ENCODE peak calls at places on chromosome X, in four cellular contexts. One of them, this sample, is unnamed.

GRCh38 chrX:67346225-67346624 is 197.6 kb upstream of the AR start:
- DNase-seq in omental fat pad: no peak
- DNase-seq in cardiac fibroblast: no peak
- DNase-seq in adrenal gland: no peak
- DNase-seq in this sample: no peak

GRCh38 chrX:119646515-119646914 is 40.3 kb upstream of the NKRF start:
- DNase-seq in cardiac fibroblast: no peak
- DNase-seq in omental fat pad: no peak
- DNase-seq in adrenal gland: no peak
- DNase-seq in this sample: no peak

GRCh38 chrX:84168095-84168494 is 19.9 kb downstream of the RPS6KA6 start:
- DNase-seq in adrenal gland: no peak
- DNase-seq in omental fat pad: no peak
- DNase-seq in cardiac fibroblast: no peak
- DNase-seq in this sample: no peak

GRCh38 chrX:16745102-16745501 is 25.7 kb downstream of the SYAP1 start:
- DNase-seq in cardiac fibroblast: no peak
- DNase-seq in adrenal gland: no peak
- DNase-seq in omental fat pad: no peak
- DNase-seq in this sample: no peak

GRCh38 chrX:1419545-1420355 is 27.8 kb upstream of the SLC25A6 start:
- DNase-seq in omental fat pad: no peak
- DNase-seq in adrenal gland: peak
- DNase-seq in cardiac fibroblast: no peak
- DNase-seq in this sample: no peak

GRCh38 chrX:133495464-133496391 is 80.4 kb upstream of the GPC4 start:
- DNase-seq in cardiac fibroblast: peak
- DNase-seq in adrenal gland: peak
- DNase-seq in omental fat pad: no peak
- DNase-seq in this sample: peak

GRCh38 chrX:9591496-9591895 is 126.6 kb downstream of the TBL1X start:
- DNase-seq in adrenal gland: no peak
- DNase-seq in cardiac fibroblast: no peak
- DNase-seq in omental fat pad: no peak
- DNase-seq in this sample: no peak

GRCh38 chrX:12970691-12971202 is 4.2 kb upstream of the TMSB4X start:
- DNase-seq in cardiac fibroblast: peak
- DNase-seq in adrenal gland: no peak
- DNase-seq in omental fat pad: no peak
- DNase-seq in this sample: no peak

GRCh38 chrX:153726286-153727107 is 1.8 kb downstream of the ABCD1 start:
- DNase-seq in cardiac fibroblast: peak
- DNase-seq in adrenal gland: peak
- DNase-seq in omental fat pad: no peak
- DNase-seq in this sample: peak

GRCh38 chrX:125287282-125287681 is 32.4 kb upstream of the TEX13C start:
- DNase-seq in adrenal gland: no peak
- DNase-seq in omental fat pad: no peak
- DNase-seq in cardiac fibroblast: no peak
- DNase-seq in this sample: no peak

GRCh38 chrX:22378296-22378695 is 105.6 kb downstream of the CBLL2 start:
- DNase-seq in adrenal gland: no peak
- DNase-seq in omental fat pad: no peak
- DNase-seq in cardiac fibroblast: no peak
- DNase-seq in this sample: no peak

GRCh38 chrX:32687379-32687778 is 524.0 kb downstream of the DMD start:
- DNase-seq in adrenal gland: no peak
- DNase-seq in omental fat pad: no peak
- DNase-seq in cardiac fibroblast: no peak
- DNase-seq in this sample: no peak

GRCh38 chrX:51641421-51642021 is 22.8 kb upstream of the CENPVL3 start:
- DNase-seq in omental fat pad: no peak
- DNase-seq in cardiac fibroblast: peak
- DNase-seq in adrenal gland: no peak
- DNase-seq in this sample: peak

GRCh38 chrX:11103751-11104150 is 7.4 kb upstream of the HCCS start:
- DNase-seq in adrenal gland: no peak
- DNase-seq in omental fat pad: no peak
- DNase-seq in cardiac fibroblast: no peak
- DNase-seq in this sample: no peak

GRCh38 chrX:34563809-34564208 is 93.3 kb downstream of the TMEM47 start:
- DNase-seq in cardiac fibroblast: no peak
- DNase-seq in omental fat pad: no peak
- DNase-seq in adrenal gland: no peak
- DNase-seq in this sample: peak

GRCh38 chrX:22171287-22172060 is 101.2 kb upstream of the CBLL2 start:
- DNase-seq in omental fat pad: no peak
- DNase-seq in cardiac fibroblast: no peak
- DNase-seq in adrenal gland: no peak
- DNase-seq in this sample: no peak

GRCh38 chrX:13287816-13288215 is 32.0 kb downstream of the ATXN3L start:
- DNase-seq in cardiac fibroblast: peak
- DNase-seq in omental fat pad: no peak
- DNase-seq in adrenal gland: no peak
- DNase-seq in this sample: peak

GRCh38 chrX:39736219-39737211 is 361.2 kb downstream of the BCOR start:
- DNase-seq in cardiac fibroblast: peak
- DNase-seq in adrenal gland: peak
- DNase-seq in omental fat pad: no peak
- DNase-seq in this sample: peak

GRCh38 chrX:136909119-136909705 is 28.7 kb upstream of the RBMX start:
- DNase-seq in adrenal gland: peak
- DNase-seq in omental fat pad: no peak
- DNase-seq in cardiac fibroblast: peak
- DNase-seq in this sample: peak

GRCh38 chrX:151725338-151725614 is 9.3 kb upstream of the CNGA2 start:
- DNase-seq in omental fat pad: no peak
- DNase-seq in adrenal gland: no peak
- DNase-seq in cardiac fibroblast: no peak
- DNase-seq in this sample: no peak

GRCh38 chrX:136646602-136647239 is 1.2 kb upstream of the CD40LG start:
- DNase-seq in adrenal gland: no peak
- DNase-seq in cardiac fibroblast: no peak
- DNase-seq in omental fat pad: no peak
- DNase-seq in this sample: no peak

GRCh38 chrX:140172401-140172800 is 207.1 kb upstream of the CXorf66 start:
- DNase-seq in omental fat pad: no peak
- DNase-seq in cardiac fibroblast: no peak
- DNase-seq in adrenal gland: no peak
- DNase-seq in this sample: no peak

GRCh38 chrX:4091046-4091760 is 377.8 kb upstream of the PRKX start:
- DNase-seq in adrenal gland: no peak
- DNase-seq in cardiac fibroblast: no peak
- DNase-seq in omental fat pad: no peak
- DNase-seq in this sample: no peak

GRCh38 chrX:153521034-153521433 is 3.6 kb downstream of the ATP2B3 start:
- DNase-seq in adrenal gland: peak
- DNase-seq in cardiac fibroblast: peak
- DNase-seq in omental fat pad: no peak
- DNase-seq in this sample: peak

GRCh38 chrX:113260474-113260873 is 419.8 kb upstream of the AMOT start:
- DNase-seq in cardiac fibroblast: peak
- DNase-seq in adrenal gland: no peak
- DNase-seq in omental fat pad: no peak
- DNase-seq in this sample: peak

GRCh38 chrX:108412783-108413182 is 25.4 kb downstream of the COL4A6 start:
- DNase-seq in adrenal gland: no peak
- DNase-seq in cardiac fibroblast: no peak
- DNase-seq in omental fat pad: no peak
- DNase-seq in this sample: no peak

GRCh38 chrX:135543924-135544323 is 23.5 kb downstream of the INTS6L start:
- DNase-seq in cardiac fibroblast: no peak
- DNase-seq in adrenal gland: no peak
- DNase-seq in omental fat pad: no peak
- DNase-seq in this sample: peak
- TF ChIP-seq CTCF in cardiac fibroblast: no peak
- TF ChIP-seq CTCF in adrenal gland: no peak
- TF ChIP-seq CTCF in omental fat pad: no peak
- TF ChIP-seq CTCF in this sample: peak

GRCh38 chrX:25144043-25144940 is 128.5 kb upstream of the ARX start:
- DNase-seq in omental fat pad: peak
- DNase-seq in cardiac fibroblast: peak
- DNase-seq in adrenal gland: peak
- DNase-seq in this sample: peak
- TF ChIP-seq CTCF in omental fat pad: peak
- TF ChIP-seq CTCF in cardiac fibroblast: peak
- TF ChIP-seq CTCF in adrenal gland: peak
- TF ChIP-seq CTCF in this sample: peak

GRCh38 chrX:20063153-20063552 is 53.6 kb downstream of the MAP7D2 start:
- DNase-seq in cardiac fibroblast: no peak
- DNase-seq in omental fat pad: no peak
- DNase-seq in adrenal gland: no peak
- DNase-seq in this sample: no peak

GRCh38 chrX:20063716-20064351 is 52.9 kb downstream of the MAP7D2 start:
- DNase-seq in cardiac fibroblast: no peak
- DNase-seq in omental fat pad: no peak
- DNase-seq in adrenal gland: no peak
- DNase-seq in this sample: peak

GRCh38 chrX:20059467-20060128 is 57.1 kb downstream of the MAP7D2 start:
- DNase-seq in omental fat pad: no peak
- DNase-seq in cardiac fibroblast: no peak
- DNase-seq in adrenal gland: no peak
- DNase-seq in this sample: peak

GRCh38 chrX:20061869-20062254 is 54.8 kb downstream of the MAP7D2 start:
- DNase-seq in adrenal gland: no peak
- DNase-seq in omental fat pad: no peak
- DNase-seq in cardiac fibroblast: peak
- DNase-seq in this sample: peak

DNA sequence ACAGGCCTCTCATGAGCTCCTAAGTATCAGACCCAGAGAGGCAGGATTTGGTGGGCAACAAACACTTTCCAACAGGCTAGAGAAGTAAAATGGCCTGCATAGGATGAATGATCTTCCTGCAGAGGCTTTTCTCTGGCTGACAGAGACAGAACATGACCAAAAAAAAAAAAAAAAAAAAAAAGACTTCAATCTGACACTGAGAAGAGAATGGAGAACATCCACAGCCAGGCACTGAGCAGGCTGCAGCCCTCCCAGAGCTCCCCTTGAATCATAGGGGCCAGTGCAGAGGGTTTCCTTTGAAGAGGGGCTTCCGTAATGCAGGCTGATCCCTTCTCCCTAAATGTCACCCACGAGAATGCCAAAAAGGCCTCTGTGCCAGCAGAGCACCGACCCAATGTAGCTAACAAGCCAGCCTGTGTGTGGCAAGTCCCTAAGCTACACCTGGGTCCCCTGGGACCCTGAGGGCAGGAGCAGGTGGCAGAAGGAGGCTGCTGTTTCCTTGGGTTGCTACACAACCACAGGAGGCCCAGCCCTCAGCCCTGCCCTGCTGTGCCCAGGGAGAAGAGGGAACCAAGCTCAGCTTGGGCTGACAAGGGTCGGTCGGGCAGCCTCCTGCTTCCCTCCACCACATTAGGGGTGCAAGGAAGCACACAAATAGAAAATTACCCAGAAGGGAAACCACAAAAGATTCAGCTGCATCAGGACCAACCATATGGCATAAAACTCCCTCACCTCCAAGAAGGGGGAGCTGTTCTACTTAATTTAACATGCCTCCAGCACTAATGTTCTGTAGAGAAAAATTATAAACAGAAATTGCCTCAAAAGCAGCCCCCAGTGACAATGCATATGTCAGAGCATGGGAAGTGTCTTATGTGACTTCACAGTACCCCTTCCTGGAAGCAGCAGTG is 55.5 kb downstream of the MAP7D2 start:
- DNase-seq in cardiac fibroblast: no peak
- DNase-seq in adrenal gland: no peak
- DNase-seq in omental fat pad: no peak
- DNase-seq in this sample: no peak
- TF ChIP-seq CTCF in cardiac fibroblast: no peak
- TF ChIP-seq CTCF in adrenal gland: no peak
- TF ChIP-seq CTCF in omental fat pad: no peak
- TF ChIP-seq CTCF in this sample: no peak

GRCh38 chrX:49163555-49164419 is 1.2 kb downstream of the MAGIX start:
- DNase-seq in adrenal gland: peak
- DNase-seq in cardiac fibroblast: peak
- DNase-seq in omental fat pad: peak
- DNase-seq in this sample: peak
- TF ChIP-seq CTCF in adrenal gland: peak
- TF ChIP-seq CTCF in cardiac fibroblast: peak
- TF ChIP-seq CTCF in omental fat pad: no peak
- TF ChIP-seq CTCF in this sample: peak

GRCh38 chrX:26649534-26649933 is 433.6 kb downstream of the MAGEB5 start:
- DNase-seq in cardiac fibroblast: peak
- DNase-seq in omental fat pad: no peak
- DNase-seq in adrenal gland: no peak
- DNase-seq in this sample: peak
- TF ChIP-seq CTCF in cardiac fibroblast: peak
- TF ChIP-seq CTCF in omental fat pad: no peak
- TF ChIP-seq CTCF in adrenal gland: peak
- TF ChIP-seq CTCF in this sample: peak

DNA sequence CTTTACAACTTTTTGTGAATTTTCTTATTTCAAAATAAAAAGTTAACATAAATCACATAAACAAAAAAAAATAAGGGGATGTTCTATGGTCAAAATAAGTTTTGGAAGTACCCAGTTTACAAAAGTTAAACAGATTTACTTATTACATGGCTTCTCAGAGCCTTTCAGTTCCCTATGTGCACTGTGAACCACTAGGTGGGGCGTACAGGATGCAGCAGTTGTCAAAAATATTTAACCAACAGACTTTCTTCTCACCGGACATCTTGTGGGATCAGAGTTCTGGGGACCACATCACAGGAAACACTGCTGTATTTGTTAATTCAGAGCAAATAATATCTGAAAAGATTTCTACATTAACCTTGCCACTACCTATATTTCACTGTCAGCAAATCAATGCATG is 74.1 kb downstream of the SMARCA1 start:
- DNase-seq in cardiac fibroblast: no peak
- DNase-seq in adrenal gland: no peak
- DNase-seq in omental fat pad: no peak
- DNase-seq in this sample: no peak
- TF ChIP-seq CTCF in cardiac fibroblast: no peak
- TF ChIP-seq CTCF in adrenal gland: no peak
- TF ChIP-seq CTCF in omental fat pad: no peak
- TF ChIP-seq CTCF in this sample: no peak

DNA sequence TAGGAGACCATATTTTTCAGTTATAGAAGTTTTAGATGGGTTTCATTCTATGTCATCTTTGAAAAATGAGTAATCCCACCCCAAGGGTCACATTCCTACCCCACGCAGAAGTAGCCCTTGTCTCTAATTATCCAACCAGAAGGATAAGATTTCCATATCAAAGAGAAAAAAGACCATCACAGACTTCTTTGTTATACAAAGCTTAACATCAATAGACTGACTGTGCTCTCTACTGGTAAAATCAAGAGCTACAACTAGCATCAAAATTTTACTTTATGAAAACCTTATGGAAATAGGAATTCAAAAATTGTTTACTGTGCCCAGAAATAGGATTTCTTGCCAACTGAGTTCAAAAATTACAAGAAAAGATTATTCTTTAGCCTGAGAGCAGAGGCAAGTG is 24.9 kb downstream of the TNMD start:
- DNase-seq in adrenal gland: no peak
- DNase-seq in cardiac fibroblast: peak
- DNase-seq in omental fat pad: no peak
- DNase-seq in this sample: no peak
- TF ChIP-seq CTCF in adrenal gland: no peak
- TF ChIP-seq CTCF in cardiac fibroblast: no peak
- TF ChIP-seq CTCF in omental fat pad: no peak
- TF ChIP-seq CTCF in this sample: peak

GRCh38 chrX:30278365-30278764 is 30.8 kb downstream of the NR0B1 start:
- DNase-seq in omental fat pad: no peak
- DNase-seq in adrenal gland: peak
- DNase-seq in cardiac fibroblast: peak
- DNase-seq in this sample: peak
- TF ChIP-seq CTCF in omental fat pad: no peak
- TF ChIP-seq CTCF in adrenal gland: no peak
- TF ChIP-seq CTCF in cardiac fibroblast: no peak
- TF ChIP-seq CTCF in this sample: no peak

GRCh38 chrX:121579016-121579760 is 531.8 kb downstream of the GLUD2 start:
- DNase-seq in cardiac fibroblast: peak
- DNase-seq in omental fat pad: no peak
- DNase-seq in adrenal gland: peak
- DNase-seq in this sample: peak
- TF ChIP-seq CTCF in cardiac fibroblast: peak
- TF ChIP-seq CTCF in omental fat pad: no peak
- TF ChIP-seq CTCF in adrenal gland: peak
- TF ChIP-seq CTCF in this sample: peak